ENCODE peak calls at places on chromosomes 16 and 17, in five cellular contexts. L is CD4-positive, alpha-beta T cell; T is Right ventricle myocardium superior; H is endothelial cell; O is dorsolateral prefrontal cortex. B is an unnamed sample.

GRCh38 chr17:78995761-78996451 is 13.7 kb downstream of the CANT1 start:
- DNase-seq in L (no peak), T (peak), H (no peak), O (peak), B (no peak)

GRCh38 chr17:27538156-27538955 is 82.1 kb downstream of the KSR1 start:
- DNase-seq in L (no peak), T (no peak), H (no peak), O (peak), B (peak)

GRCh38 chr17:79812969-79813825 is 16.3 kb upstream of the CBX8 start:
- DNase-seq in L (no peak), T (no peak), H (peak), O (no peak), B (no peak)

GRCh38 chr17:81470944-81471803 is 41.4 kb downstream of the ACTG1 start:
- DNase-seq in L (no peak), T (no peak), H (no peak), O (no peak), B (no peak)

GRCh38 chr17:37089998-37090397 is 141.2 kb downstream of the AATF start:
- DNase-seq in L (no peak), T (no peak), H (no peak), O (no peak), B (no peak)

GRCh38 chr17:9239260-9239820 is 218.0 kb downstream of the NTN1 start:
- DNase-seq in L (peak), T (no peak), H (peak), O (no peak), B (no peak)

GRCh38 chr17:7703584-7704574 is 1.1 kb upstream of the EFNB3 start:
- DNase-seq in L (no peak), T (peak), H (peak), O (peak), B (no peak)

GRCh38 chr17:19739241-19740201 is 8.6 kb downstream of the ALDH3A1 start:
- DNase-seq in L (no peak), T (no peak), H (no peak), O (no peak), B (no peak)

GRCh38 chr17:42536372-42537155 is 523 bp downstream of the NAGLU start:
- DNase-seq in L (peak), T (peak), H (peak), O (peak), B (peak)

GRCh38 chr17:19354123-19354522 is 8.4 kb downstream of the B9D1 start:
- DNase-seq in L (no peak), T (no peak), H (no peak), O (no peak), B (no peak)

GRCh38 chr16:22694887-22695382 is 119.0 kb upstream of the HS3ST2 start:
- DNase-seq in L (no peak), T (no peak), H (no peak), O (no peak), B (no peak)

GRCh38 chr17:1915889-1916288 is 86.1 kb downstream of the RPA1 start:
- DNase-seq in L (no peak), T (no peak), H (no peak), O (no peak), B (no peak)

GRCh38 chr16:89006036-89006752 is 29.2 kb upstream of the CBFA2T3 start:
- DNase-seq in L (no peak), T (peak), H (no peak), O (no peak), B (no peak)

GRCh38 chr16:87115646-87116045 is 201.5 kb downstream of the C16orf95 start:
- DNase-seq in L (no peak), T (no peak), H (no peak), O (no peak), B (no peak)

GRCh38 chr16:5422047-5422446 is 324.5 kb upstream of the EEF2KMT start:
- DNase-seq in L (no peak), T (no peak), H (no peak), O (no peak), B (no peak)

GRCh38 chr17:80605326-80606066 is 60.9 kb downstream of the RPTOR start:
- DNase-seq in L (no peak), T (no peak), H (no peak), O (no peak), B (no peak)

GRCh38 chr16:2366660-2367309 is 26.3 kb upstream of the ABCA3 start:
- DNase-seq in L (no peak), T (no peak), H (no peak), O (no peak), B (no peak)

GRCh38 chr17:1324201-1324750 is 44.8 kb downstream of the TRARG1 start:
- DNase-seq in L (no peak), T (no peak), H (no peak), O (no peak), B (no peak)

GRCh38 chr16:12067714-12068401 is 91.3 kb downstream of the SNX29 start:
- DNase-seq in L (no peak), T (peak), H (peak), O (no peak), B (peak)

GRCh38 chr16:648071-648785 is 937 bp upstream of the WDR90 start:
- DNase-seq in L (no peak), T (no peak), H (no peak), O (no peak), B (peak)

GRCh38 chr17:46983782-46984181 is 4.7 kb upstream of the RPRML start:
- DNase-seq in L (no peak), T (no peak), H (no peak), O (no peak), B (no peak)

GRCh38 chr16:21190599-21190998 is 20.8 kb downstream of the ZP2 start:
- DNase-seq in L (no peak), T (no peak), H (no peak), O (no peak), B (no peak)

GRCh38 chr16:11047057-11047456 is 102.7 kb downstream of the CLEC16A start:
- DNase-seq in L (no peak), T (no peak), H (no peak), O (no peak), B (no peak)

GRCh38 chr16:79328327-79329162 is 272.0 kb downstream of the MAF start:
- DNase-seq in L (no peak), T (no peak), H (no peak), O (no peak), B (no peak)

GRCh38 chr16:17277981-17278381 is 192.8 kb downstream of the XYLT1 start:
- DNase-seq in L (no peak), T (peak), H (peak), O (no peak), B (no peak)

GRCh38 chr17:40542562-40543411 is 22.5 kb downstream of the CCR7 start:
- DNase-seq in L (peak), T (peak), H (no peak), O (no peak), B (peak)

GRCh38 chr17:37702605-37703004 is 42.3 kb downstream of the HNF1B start:
- DNase-seq in L (no peak), T (no peak), H (no peak), O (no peak), B (no peak)

GRCh38 chr17:81488276-81488860 is 24.2 kb downstream of the ACTG1 start:
- DNase-seq in L (no peak), T (no peak), H (no peak), O (no peak), B (no peak)